ENCODE peak calls at places on chromosomes 5 and 9, in eight cellular contexts. O is mucosa of descending colon, V is kidney epithelial cell, P is HL-60, L is mesothelial cell of epicardium, C is uterus, Y is GM13976, J is GM06990. B is an unnamed sample.

GRCh38 chr9:77710276-77710675 is 62.2 kb upstream of the GNA14 start:
- DNase-seq in O (no peak), V (no peak), P (peak), L (no peak), C (no peak), Y (no peak), J (no peak), B (no peak)

GRCh38 chr9:109182940-109183798 is 16.1 kb upstream of the FRRS1L start:
- DNase-seq in O (no peak), V (no peak), P (peak), L (no peak), C (no peak), Y (peak), J (peak), B (no peak)

GRCh38 chr5:82859439-82860140 is 217.6 kb downstream of the TMEM167A start:
- DNase-seq in O (no peak), V (no peak), P (no peak), L (no peak), C (no peak), Y (no peak), J (no peak), B (no peak)

GRCh38 chr5:37533851-37534250 is 154.7 kb downstream of the WDR70 start:
- DNase-seq in O (no peak), V (no peak), P (no peak), L (no peak), C (no peak), Y (no peak), J (no peak), B (no peak)

GRCh38 chr5:132069994-132070393 is 3.6 kb upstream of the CSF2 start:
- DNase-seq in O (no peak), V (no peak), P (no peak), L (no peak), C (no peak), Y (peak), J (no peak), B (no peak)

GRCh38 chr9:89408628-89409101 is 89.2 kb downstream of the SEMA4D start:
- DNase-seq in O (peak), V (no peak), P (peak), L (no peak), C (no peak), Y (no peak), J (peak), B (no peak)

GRCh38 chr9:134868751-134869553 is 11.7 kb upstream of the FCN2 start:
- DNase-seq in O (no peak), V (no peak), P (no peak), L (no peak), C (peak), Y (no peak), J (peak), B (no peak)

GRCh38 chr5:142016576-142016975 is 3.7 kb upstream of the GNPDA1 start:
- DNase-seq in O (no peak), V (no peak), P (no peak), L (no peak), C (no peak), Y (no peak), J (no peak), B (no peak)

GRCh38 chr9:112025886-112026285 is 129.3 kb downstream of the UGCG start:
- DNase-seq in O (no peak), V (no peak), P (no peak), L (no peak), C (no peak), Y (no peak), J (no peak), B (no peak)

GRCh38 chr5:140245354-140245753 is 57.5 kb downstream of the PFDN1 start:
- DNase-seq in O (no peak), V (no peak), P (peak), L (no peak), C (no peak), Y (no peak), J (no peak), B (peak)

GRCh38 chr5:75338408-75338807 is 1.4 kb downstream of the HMGCR start:
- DNase-seq in O (no peak), V (no peak), P (no peak), L (no peak), C (no peak), Y (no peak), J (no peak), B (no peak)

GRCh38 chr9:16115994-16116393 is 563.2 kb downstream of the CCDC171 start:
- DNase-seq in O (no peak), V (no peak), P (no peak), L (no peak), C (no peak), Y (no peak), J (no peak), B (no peak)

GRCh38 chr5:36719266-36719665 is 112.9 kb downstream of the SLC1A3 start:
- DNase-seq in O (no peak), V (no peak), P (no peak), L (no peak), C (no peak), Y (no peak), J (no peak), B (no peak)

GRCh38 chr9:133421615-133422542 is at the start of gene ADAMTS13:
- DNase-seq in O (no peak), V (no peak), P (no peak), L (no peak), C (no peak), Y (peak), J (peak), B (no peak)
- TF ChIP-seq CTCF in O (no peak), V (peak), P (no peak), L (no peak), C (no peak), Y (peak), J (peak), B (no peak)

GRCh38 chr5:61752588-61752987 is 420.5 kb downstream of the ZSWIM6 start:
- DNase-seq in O (no peak), V (no peak), P (no peak), L (no peak), C (no peak), Y (no peak), J (no peak), B (no peak)
- TF ChIP-seq CTCF in O (no peak), V (no peak), P (no peak), L (no peak), C (no peak), Y (no peak), J (no peak), B (no peak)

GRCh38 chr5:92912280-92912679 is 668.7 kb downstream of the NR2F1-AS1 start:
- DNase-seq in O (no peak), V (no peak), P (no peak), L (no peak), C (no peak), Y (no peak), J (no peak), B (no peak)

GRCh38 chr5:92911851-92912250 is 669.2 kb downstream of the NR2F1-AS1 start:
- DNase-seq in O (no peak), V (no peak), P (no peak), L (no peak), C (no peak), Y (no peak), J (no peak), B (no peak)

GRCh38 chr5:92911293-92911692 is 669.7 kb downstream of the NR2F1-AS1 start:
- DNase-seq in O (no peak), V (no peak), P (no peak), L (no peak), C (no peak), Y (no peak), J (no peak), B (no peak)

GRCh38 chr5:92917044-92917443 is 664.0 kb downstream of the NR2F1-AS1 start:
- DNase-seq in O (no peak), V (no peak), P (no peak), L (no peak), C (no peak), Y (no peak), J (no peak), B (no peak)

GRCh38 chr5:92916036-92916435 is 665.0 kb downstream of the NR2F1-AS1 start:
- DNase-seq in O (no peak), V (no peak), P (no peak), L (no peak), C (no peak), Y (no peak), J (no peak), B (no peak)
- TF ChIP-seq CTCF in O (no peak), V (no peak), P (no peak), L (no peak), C (no peak), Y (no peak), J (no peak), B (no peak)

DNA sequence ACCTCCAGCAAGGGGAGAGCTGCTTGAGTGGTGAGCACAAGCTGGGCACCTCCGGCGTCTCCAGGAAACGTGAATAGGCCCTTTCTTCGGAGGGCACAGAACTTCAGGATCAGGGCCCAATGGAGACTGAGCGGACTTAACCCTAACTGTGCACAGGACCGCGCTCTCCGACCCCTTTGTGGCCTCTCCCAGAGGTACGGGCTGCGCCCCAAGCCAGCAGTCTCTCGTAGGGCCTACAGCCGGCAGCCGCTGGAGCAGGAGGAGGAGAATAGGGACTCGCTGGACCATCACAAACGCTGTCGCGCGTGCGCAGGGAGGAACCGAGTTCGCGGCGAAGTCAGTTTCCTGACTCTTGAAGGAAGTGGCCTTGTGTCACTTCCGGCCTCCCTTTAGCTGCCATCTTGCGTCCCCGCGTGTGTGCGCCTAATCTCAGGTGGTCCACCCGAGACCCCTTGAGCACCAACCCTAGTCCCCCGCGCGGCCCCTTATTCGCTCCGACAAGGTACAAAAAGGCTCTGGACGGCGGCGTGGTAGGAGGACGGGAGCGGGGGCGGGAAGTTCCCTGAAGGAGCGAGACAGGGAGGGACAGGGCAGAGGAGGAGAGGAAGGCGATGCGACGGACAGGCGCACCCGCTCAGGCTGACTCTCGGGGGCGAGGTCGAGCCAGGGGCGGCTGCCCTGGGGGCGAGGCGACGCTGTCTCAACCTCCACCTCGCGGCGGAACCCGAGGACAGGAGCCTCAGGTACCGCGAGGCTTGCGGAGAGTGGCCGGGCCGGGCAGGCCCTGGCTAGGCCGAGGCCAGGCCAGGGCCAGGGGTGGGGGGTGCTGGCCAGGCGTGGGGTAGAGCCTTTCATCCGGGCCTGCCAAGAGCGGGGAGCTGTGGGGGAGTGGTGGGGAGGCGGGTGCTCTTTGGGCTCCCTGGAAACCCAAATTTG is at the start of gene BTF3:
- DNase-seq in O (peak), V (peak), P (peak), L (peak), C (peak), Y (peak), J (peak), B (peak)
- TF ChIP-seq CTCF in O (no peak), V (no peak), P (no peak), L (no peak), C (peak), Y (no peak), J (no peak), B (no peak)

GRCh38 chr5:52987711-52988329 is 1.3 kb upstream of the ITGA2 start:
- DNase-seq in O (no peak), V (peak), P (no peak), L (no peak), C (no peak), Y (no peak), J (no peak), B (no peak)

GRCh38 chr5:52988335-52989024 is 672 bp upstream of the ITGA2 start:
- DNase-seq in O (no peak), V (no peak), P (no peak), L (no peak), C (no peak), Y (peak), J (no peak), B (no peak)

GRCh38 chr5:52989025-52989780 is at the start of gene ITGA2:
- DNase-seq in O (peak), V (no peak), P (no peak), L (peak), C (peak), Y (peak), J (peak), B (peak)

GRCh38 chr5:52990531-52990925 is 1.4 kb downstream of the ITGA2 start:
- DNase-seq in O (no peak), V (no peak), P (no peak), L (no peak), C (no peak), Y (no peak), J (no peak), B (no peak)

GRCh38 chr5:52989781-52990530 is 804 bp downstream of the ITGA2 start:
- DNase-seq in O (peak), V (no peak), P (no peak), L (no peak), C (peak), Y (peak), J (peak), B (no peak)
- TF ChIP-seq CTCF in O (no peak), V (peak), P (peak), L (no peak), C (peak), Y (peak), J (no peak), B (no peak)

DNA sequence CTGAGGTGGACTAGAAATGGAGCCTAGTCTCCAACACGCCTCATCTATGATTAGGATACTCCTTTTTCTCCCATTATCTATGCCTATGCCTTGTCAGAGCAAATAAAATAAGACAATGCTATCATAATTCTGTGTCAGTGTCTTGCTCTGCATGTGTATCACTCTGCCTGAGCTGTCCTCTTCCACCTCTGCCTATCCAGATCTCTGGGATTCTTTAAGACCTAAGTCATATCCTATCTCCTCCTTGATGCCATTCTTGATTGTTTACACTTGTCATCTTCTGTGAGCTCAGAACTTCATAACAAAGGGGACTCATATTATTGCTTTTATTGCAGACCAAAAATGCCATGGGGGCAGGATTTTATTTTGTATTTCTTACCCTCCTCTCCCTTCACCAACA is 351.2 kb upstream of the C9orf72 start:
- DNase-seq in O (no peak), V (no peak), P (no peak), L (no peak), C (no peak), Y (no peak), J (no peak), B (no peak)
- TF ChIP-seq CTCF in O (no peak), V (no peak), P (no peak), L (no peak), C (no peak), Y (no peak), J (no peak), B (no peak)